ENCODE peak calls at places on chromosomes 7 and 10, in nine cellular contexts. T is AG08396; U is aorta; H is heart right ventricle; W is CD8-positive, alpha-beta T cell; S is CD4-positive, CD25-positive, alpha-beta regulatory T cell; N is activated T-helper 1 cell treated with Interleukin-2 at 50 U/mL for 16 hours; C is caudate nucleus; M is left colon. G is an unnamed sample.

GRCh38 chr7:23679898-23680416 is at the start of gene FAM221A:
- DNase-seq in T (peak; percentile 90), U (peak; percentile 97), H (peak; percentile 89), W (peak; percentile 55), S (peak; percentile 73), N (peak; percentile 72), C (peak; percentile 68), M (peak; percentile 92), G (peak; percentile 95)

GRCh38 chr7:123096976-123097375 is 101.5 kb upstream of the TAS2R16 start:
- DNase-seq in T (no peak), U (no peak), H (no peak), W (no peak), S (no peak), N (no peak), C (no peak), M (no peak), G (no peak)

GRCh38 chr10:24872049-24872789 is 80.2 kb downstream of the PRTFDC1 start:
- DNase-seq in T (no peak), U (no peak), H (no peak), W (no peak), S (no peak), N (no peak), C (no peak), M (no peak), G (no peak)

GRCh38 chr10:60964257-60965235 is 20.6 kb upstream of the RHOBTB1 start:
- DNase-seq in T (peak; percentile 56), U (no peak), H (peak; percentile 80), W (no peak), S (peak; percentile 16), N (peak; percentile 3), C (peak; percentile 29), M (peak; percentile 48), G (peak; percentile 77)

GRCh38 chr7:157493776-157494175 is 157.0 kb downstream of the DNAJB6 start:
- DNase-seq in T (no peak), U (peak; percentile 51), H (no peak), W (no peak), S (no peak), N (no peak), C (no peak), M (no peak), G (no peak)

GRCh38 chr7:2728309-2729042 is 40.5 kb downstream of the AMZ1 start:
- DNase-seq in T (no peak), U (peak; percentile 57), H (no peak), W (no peak), S (no peak), N (no peak), C (no peak), M (no peak), G (no peak)

GRCh38 chr10:123928427-123928826 is 36.8 kb upstream of the CPXM2 start:
- DNase-seq in T (no peak), U (no peak), H (no peak), W (no peak), S (no peak), N (no peak), C (no peak), M (no peak), G (no peak)

GRCh38 chr10:132110713-132111112 is 45.0 kb downstream of the JAKMIP3 start:
- DNase-seq in T (no peak), U (peak; percentile 59), H (no peak), W (no peak), S (no peak), N (no peak), C (no peak), M (peak; percentile 6), G (no peak)

GRCh38 chr10:81874878-81875679 is at the start of gene NRG3:
- DNase-seq in T (no peak), U (no peak), H (no peak), W (no peak), S (no peak), N (no peak), C (no peak), M (no peak), G (no peak)

GRCh38 chr10:130018730-130019185 is 54.7 kb upstream of the EBF3 start:
- DNase-seq in T (no peak), U (no peak), H (peak; percentile 1), W (no peak), S (no peak), N (no peak), C (no peak), M (no peak), G (peak; percentile 20)

GRCh38 chr7:139825666-139826290 is 3.3 kb upstream of the TBXAS1 start:
- DNase-seq in T (peak; percentile 60), U (no peak), H (no peak), W (no peak), S (no peak), N (no peak), C (no peak), M (no peak), G (no peak)

GRCh38 chr10:24974978-24975377 is 22.6 kb upstream of the PRTFDC1 start:
- DNase-seq in T (peak; percentile 47), U (no peak), H (peak; percentile 48), W (no peak), S (no peak), N (no peak), C (no peak), M (no peak), G (peak; percentile 74)

GRCh38 chr10:96344178-96344577 is 14.6 kb downstream of the OPALIN start:
- DNase-seq in T (no peak), U (no peak), H (no peak), W (no peak), S (no peak), N (no peak), C (no peak), M (no peak), G (no peak)

GRCh38 chr10:114389429-114389828 is 14.9 kb downstream of the AFAP1L2 start:
- DNase-seq in T (peak; percentile 47), U (no peak), H (no peak), W (no peak), S (no peak), N (no peak), C (no peak), M (no peak), G (peak; percentile 44)

GRCh38 chr10:74926791-74927585 is 100.6 kb downstream of the KAT6B start:
- DNase-seq in T (no peak), U (no peak), H (no peak), W (no peak), S (no peak), N (no peak), C (no peak), M (no peak), G (no peak)

GRCh38 chr10:116866987-116867595 is 17.8 kb downstream of the ENO4 start:
- DNase-seq in T (no peak), U (no peak), H (no peak), W (no peak), S (no peak), N (no peak), C (no peak), M (no peak), G (no peak)